ENCODE peak calls at places on chromosome 15, in five cellular contexts. X is osteoblast, D is lower lobe of right lung, O is IMR-90, N is GM12878. U is an unnamed sample.

GRCh38 chr15:23854535-23855252 is 167.6 kb upstream of the NDN start:
- DNase-seq in X (no peak), D (no peak), O (no peak), N (no peak), U (no peak)

GRCh38 chr15:23416349-23417276 is 30.4 kb downstream of the GOLGA6L2 start:
- DNase-seq in X (no peak), D (no peak), O (no peak), N (no peak), U (peak; percentile 65)

GRCh38 chr15:99578809-99579208 is 13.0 kb downstream of the MEF2A start:
- DNase-seq in X (peak; percentile 22), D (no peak), O (no peak), N (no peak), U (no peak)

GRCh38 chr15:89494941-89495637 is 1.3 kb downstream of the RHCG start:
- DNase-seq in X (no peak), D (no peak), O (no peak), N (no peak), U (peak; percentile 57)

GRCh38 chr15:57335326-57336118 is 40.8 kb upstream of the CGNL1 start:
- DNase-seq in X (no peak), D (no peak), O (no peak), N (no peak), U (no peak)

GRCh38 chr15:61389334-61390028 is 160.4 kb upstream of the RORA start:
- DNase-seq in X (no peak), D (no peak), O (no peak), N (no peak), U (no peak)

GRCh38 chr15:41568350-41569017 is 9.5 kb downstream of the TYRO3 start:
- DNase-seq in X (no peak), D (no peak), O (peak; percentile 37), N (no peak), U (no peak)

GRCh38 chr15:45141386-45141785 is 11.6 kb downstream of the DUOX1 start:
- DNase-seq in X (peak; percentile 54), D (no peak), O (no peak), N (no peak), U (no peak)

GRCh38 chr15:89490081-89490480 is 6.3 kb downstream of the RHCG start:
- DNase-seq in X (no peak), D (no peak), O (no peak), N (no peak), U (peak; percentile 38)

DNA sequence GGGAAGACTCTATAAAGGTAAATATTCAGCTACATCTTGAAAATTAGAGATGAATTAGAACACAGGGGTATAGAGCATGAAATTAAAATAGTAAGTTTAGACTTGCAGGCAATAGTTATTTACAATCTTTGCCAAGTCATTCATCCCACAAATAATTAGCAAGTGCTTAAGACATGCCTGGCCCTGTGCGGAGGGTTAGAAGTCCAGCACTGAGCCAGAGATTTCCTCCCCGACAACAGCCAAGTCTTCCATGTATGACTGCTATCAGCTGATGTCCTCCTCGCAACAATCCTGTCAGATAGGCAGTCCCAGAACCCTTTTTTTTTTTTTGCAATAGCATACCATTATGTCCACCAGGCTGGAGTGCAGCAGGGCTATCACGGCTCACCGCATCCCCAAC is 14.6 kb downstream of the SIN3A start:
- DNase-seq in X (no peak), D (no peak), O (no peak), N (no peak), U (no peak)
- H3K36me3 ChIP-seq in X (peaks cover 17% of the 10 kb centered on the region), D (peaks cover 19% of the 10 kb centered on the region), O (peaks cover 5% of the 10 kb centered on the region), N (no peaks in the 10 kb centered on the region), U (peaks cover 59% of the 10 kb centered on the region)

GRCh38 chr15:90666135-90666909 is 50.8 kb upstream of the BLM start:
- DNase-seq in X (no peak), D (no peak), O (no peak), N (no peak), U (peak; percentile 25)
- H3K4me3 ChIP-seq in X (peak overlapping the region; percentile 83), D (peak overlapping the region; percentile 76), O (no peak overlapping the region), N (peak overlapping the region; percentile 54), U (peak overlapping the region; percentile 72)

GRCh38 chr15:82060817-82061216 is 15.0 kb upstream of the MEX3B start:
- DNase-seq in X (no peak), D (no peak), O (no peak), N (no peak), U (no peak)
- H3K27me3 ChIP-seq in X (peaks cover 39% of the 10 kb centered on the region), D (peaks cover 66% of the 10 kb centered on the region), O (peaks cover 43% of the 10 kb centered on the region), N (peaks cover 3% of the 10 kb centered on the region), U (peaks cover 43% of the 10 kb centered on the region)

DNA sequence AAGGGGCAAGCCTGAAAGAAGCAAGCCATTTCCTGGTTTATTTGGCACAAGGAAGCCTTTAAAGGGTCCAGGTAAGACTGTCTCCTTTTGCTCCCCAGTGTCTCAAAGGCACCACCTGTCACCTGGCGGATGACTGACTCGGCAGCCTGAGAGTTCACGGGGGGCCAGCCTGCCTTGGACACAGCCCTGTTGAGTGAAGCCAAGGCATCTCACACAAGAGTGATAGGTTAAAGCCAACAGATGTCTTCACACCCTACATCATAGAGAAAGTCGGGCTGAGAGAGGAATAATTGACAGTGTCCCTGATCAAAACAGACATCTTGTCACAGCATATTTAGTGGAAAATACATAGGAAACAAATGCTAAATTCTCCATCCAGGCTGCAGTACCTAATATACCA is 28.2 kb upstream of the LIPC start:
- DNase-seq in X (no peak), D (no peak), O (no peak), N (no peak), U (no peak)
- H3K36me3 ChIP-seq in X (no peaks in the 10 kb centered on the region), D (no peaks in the 10 kb centered on the region), O (no peaks in the 10 kb centered on the region), N (no peaks in the 10 kb centered on the region), U (no peaks in the 10 kb centered on the region)

GRCh38 chr15:64773606-64774555 is 1.5 kb downstream of the RBPMS2 start:
- DNase-seq in X (peak; percentile 36), D (no peak), O (no peak), N (no peak), U (no peak)

GRCh38 chr15:64772488-64772887 is 2.9 kb downstream of the RBPMS2 start:
- DNase-seq in X (peak; percentile 59), D (no peak), O (no peak), N (no peak), U (no peak)

GRCh38 chr15:64774556-64775523 is 549 bp downstream of the RBPMS2 start:
- DNase-seq in X (peak; percentile 87), D (no peak), O (no peak), N (no peak), U (no peak)

GRCh38 chr15:64770626-64771025 is 4.8 kb downstream of the RBPMS2 start:
- DNase-seq in X (peak; percentile 10), D (no peak), O (no peak), N (no peak), U (no peak)

DNA sequence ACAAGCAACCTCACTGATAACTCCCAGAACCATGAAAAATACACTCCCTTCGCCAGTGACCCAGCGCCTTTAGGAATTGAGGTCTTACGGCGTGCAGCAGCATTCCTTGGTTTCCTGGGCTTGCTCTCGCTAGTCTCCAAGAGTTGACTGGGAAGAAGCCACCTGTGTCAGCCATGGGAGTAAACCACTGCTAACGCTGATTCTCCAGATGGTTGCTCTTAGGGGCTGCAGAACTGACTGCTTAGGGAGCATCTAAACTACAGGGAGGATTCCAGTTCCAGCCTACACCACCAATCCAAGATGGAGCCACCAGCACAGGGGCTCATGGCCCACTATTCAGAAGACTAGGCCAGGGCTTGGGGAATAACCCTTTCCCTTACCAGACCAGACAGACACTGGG is 2.4 kb downstream of the RBPMS2 start:
- DNase-seq in X (peak; percentile 66), D (no peak), O (no peak), N (no peak), U (no peak)
- H3K4me3 ChIP-seq in X (no peak overlapping the region), D (no peak overlapping the region), O (no peak overlapping the region), N (no peak overlapping the region), U (no peak overlapping the region)

GRCh38 chr15:36887214-36888017 is 212.9 kb downstream of the MEIS2 start:
- DNase-seq in X (peak; percentile 70), D (no peak), O (no peak), N (no peak), U (no peak)
- H3K27me3 ChIP-seq in X (peaks cover 63% of the 10 kb centered on the region), D (peaks cover 65% of the 10 kb centered on the region), O (peaks cover 12% of the 10 kb centered on the region), N (peaks cover 8% of the 10 kb centered on the region), U (peaks cover 89% of the 10 kb centered on the region)

GRCh38 chr15:74847462-74847861 is 4.5 kb upstream of the ULK3 start:
- DNase-seq in X (no peak), D (no peak), O (no peak), N (no peak), U (no peak)
- H3K36me3 ChIP-seq in X (peaks cover 45% of the 10 kb centered on the region), D (peaks cover 77% of the 10 kb centered on the region), O (peaks cover 49% of the 10 kb centered on the region), N (peaks cover 46% of the 10 kb centered on the region), U (peaks cover 45% of the 10 kb centered on the region)

DNA sequence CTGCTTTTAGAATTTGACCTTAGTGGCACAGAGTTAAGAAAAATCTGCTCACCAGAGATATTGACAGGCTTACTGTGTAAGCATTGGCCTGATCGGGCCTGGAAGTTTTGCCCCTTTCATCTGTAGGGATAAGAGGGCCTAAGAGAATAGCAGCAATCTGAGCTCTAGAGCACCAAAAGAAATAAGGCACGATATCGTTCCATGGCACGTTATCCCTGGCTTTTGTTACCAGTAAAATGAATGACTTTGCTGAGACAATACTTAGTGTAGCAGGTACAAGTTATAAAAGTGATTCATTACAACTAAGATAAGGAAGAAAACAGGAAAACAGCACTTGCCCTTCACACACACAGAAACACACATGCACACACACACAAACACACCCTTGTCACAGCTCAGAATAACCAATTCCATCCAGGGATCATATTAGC is 5.0 kb downstream of the THBS1 start:
- DNase-seq in X (peak; percentile 57), D (no peak), O (no peak), N (no peak), U (no peak)
- H3K4me3 ChIP-seq in X (peak overlapping the region; percentile 84), D (no peak overlapping the region), O (no peak overlapping the region), N (no peak overlapping the region), U (no peak overlapping the region)

GRCh38 chr15:69983696-69984265 is 113.9 kb downstream of the TLE3 start:
- DNase-seq in X (no peak), D (no peak), O (no peak), N (no peak), U (no peak)

GRCh38 chr15:69988541-69989225 is 109.0 kb downstream of the TLE3 start:
- DNase-seq in X (no peak), D (no peak), O (no peak), N (no peak), U (no peak)

GRCh38 chr15:69991493-69991892 is 106.2 kb downstream of the TLE3 start:
- DNase-seq in X (no peak), D (no peak), O (no peak), N (no peak), U (no peak)

GRCh38 chr15:69990566-69991391 is 106.9 kb downstream of the TLE3 start:
- DNase-seq in X (peak; percentile 57), D (no peak), O (no peak), N (no peak), U (no peak)

DNA sequence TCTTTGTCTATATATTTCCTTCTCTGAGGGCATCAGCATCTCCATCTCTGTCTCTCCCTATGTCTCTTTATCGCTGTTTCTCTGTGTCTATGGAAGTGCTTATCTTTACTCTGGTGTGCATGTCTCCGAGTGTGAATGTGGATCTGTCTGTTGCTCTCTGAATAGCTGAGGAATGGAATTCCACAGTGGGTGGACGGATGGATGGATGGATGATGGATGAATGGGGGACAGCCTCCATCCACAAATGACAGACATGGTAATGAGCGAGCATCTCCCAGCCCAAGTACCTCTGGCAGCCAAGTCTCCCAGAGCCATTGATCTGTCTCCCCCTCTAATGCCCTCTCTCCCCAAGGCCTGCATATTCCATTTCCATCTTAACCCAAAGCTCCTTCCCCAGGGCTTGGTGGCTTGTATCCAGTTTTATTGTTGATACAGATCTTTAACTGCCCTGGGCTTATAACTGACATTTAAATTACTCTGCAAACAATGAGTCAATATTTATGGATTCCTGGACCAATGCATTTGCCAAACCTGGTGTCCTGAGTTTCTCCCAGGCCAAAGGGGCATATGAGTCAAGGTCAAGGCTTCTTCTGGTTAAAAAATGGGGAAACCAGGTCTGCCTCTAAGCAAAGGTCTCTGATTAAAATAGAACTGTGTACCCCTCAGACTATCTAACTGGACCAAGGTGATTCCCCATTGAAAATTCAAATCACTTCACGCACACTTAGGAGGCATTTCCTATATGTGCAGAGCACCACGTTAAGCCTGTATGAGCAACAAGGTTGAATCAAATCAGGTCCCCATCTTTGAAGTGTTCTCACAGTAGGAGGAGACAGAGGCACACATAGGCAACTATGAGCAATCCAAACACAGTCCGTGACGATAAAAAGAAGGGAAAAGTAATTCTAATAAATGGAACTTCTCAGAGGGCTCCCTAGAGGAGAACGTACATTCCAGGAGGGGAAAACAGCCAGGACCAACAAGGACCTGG is 109.9 kb downstream of the TLE3 start:
- DNase-seq in X (no peak), D (no peak), O (no peak), N (no peak), U (no peak)
- H3K27me3 ChIP-seq in X (peaks cover 63% of the 10 kb centered on the region), D (peaks cover 31% of the 10 kb centered on the region), O (peaks cover 78% of the 10 kb centered on the region), N (peaks cover 2% of the 10 kb centered on the region), U (peaks cover 11% of the 10 kb centered on the region)